ENCODE peak calls at places on chromosomes 3 and 15, in four cellular contexts. One of them, this sample, is unnamed.

GRCh38 chr3:178195824-178196223 is 340.4 kb upstream of the KCNMB2 start:
- DNase-seq in left lung: no peak
- DNase-seq in lower leg skin: no peak
- DNase-seq in AG10803: peak
- DNase-seq in this sample: no peak

GRCh38 chr3:171487382-171487781 is 27.2 kb upstream of the TNIK start:
- DNase-seq in left lung: no peak
- DNase-seq in lower leg skin: no peak
- DNase-seq in AG10803: no peak
- DNase-seq in this sample: no peak

GRCh38 chr15:33844597-33844996 is 123.7 kb upstream of the CHRM5 start:
- DNase-seq in left lung: no peak
- DNase-seq in lower leg skin: no peak
- DNase-seq in AG10803: no peak
- DNase-seq in this sample: no peak

GRCh38 chr15:90315276-90315982 is 36.7 kb upstream of the ZNF774 start:
- DNase-seq in left lung: peak
- DNase-seq in lower leg skin: peak
- DNase-seq in AG10803: peak
- DNase-seq in this sample: no peak

GRCh38 chr3:87309601-87310000 is 33.2 kb upstream of the POU1F1 start:
- DNase-seq in left lung: no peak
- DNase-seq in lower leg skin: no peak
- DNase-seq in AG10803: no peak
- DNase-seq in this sample: no peak

GRCh38 chr3:144708437-144708836 is 736.8 kb downstream of the DIPK2A start:
- DNase-seq in left lung: no peak
- DNase-seq in lower leg skin: no peak
- DNase-seq in AG10803: no peak
- DNase-seq in this sample: no peak

GRCh38 chr3:40317061-40317676 is 7.7 kb downstream of the EIF1B start:
- DNase-seq in left lung: no peak
- DNase-seq in lower leg skin: no peak
- DNase-seq in AG10803: peak
- DNase-seq in this sample: peak

GRCh38 chr15:62469874-62470688 is 305.0 kb upstream of the C2CD4B start:
- DNase-seq in left lung: peak
- DNase-seq in lower leg skin: peak
- DNase-seq in AG10803: peak
- DNase-seq in this sample: no peak

GRCh38 chr15:35019401-35020327 is 31.6 kb upstream of the ZNF770 start:
- DNase-seq in left lung: no peak
- DNase-seq in lower leg skin: no peak
- DNase-seq in AG10803: peak
- DNase-seq in this sample: no peak

GRCh38 chr3:21356402-21356801 is 394.6 kb downstream of the ZNF385D start:
- DNase-seq in left lung: no peak
- DNase-seq in lower leg skin: no peak
- DNase-seq in AG10803: peak
- DNase-seq in this sample: no peak

GRCh38 chr15:91627473-91628309 is 225.8 kb upstream of the SLCO3A1 start:
- DNase-seq in left lung: peak
- DNase-seq in lower leg skin: no peak
- DNase-seq in AG10803: peak
- DNase-seq in this sample: no peak

GRCh38 chr15:80925597-80926059 is 64.0 kb downstream of the MESD start:
- DNase-seq in left lung: no peak
- DNase-seq in lower leg skin: no peak
- DNase-seq in AG10803: no peak
- DNase-seq in this sample: no peak

GRCh38 chr15:80695099-80695910 is at the start of gene ABHD17C:
- DNase-seq in left lung: peak
- DNase-seq in lower leg skin: peak
- DNase-seq in AG10803: peak
- DNase-seq in this sample: peak

GRCh38 chr3:43394071-43394501 is 107.7 kb downstream of the SNRK start:
- DNase-seq in left lung: peak
- DNase-seq in lower leg skin: peak
- DNase-seq in AG10803: peak
- DNase-seq in this sample: no peak

GRCh38 chr3:72567976-72568560 is 280.2 kb downstream of the SHQ1 start:
- DNase-seq in left lung: no peak
- DNase-seq in lower leg skin: no peak
- DNase-seq in AG10803: no peak
- DNase-seq in this sample: no peak

GRCh38 chr3:113730550-113730949 is 15.5 kb downstream of the NAA50 start:
- DNase-seq in left lung: no peak
- DNase-seq in lower leg skin: no peak
- DNase-seq in AG10803: no peak
- DNase-seq in this sample: no peak

GRCh38 chr3:138078096-138078495 is 37.3 kb downstream of the DZIP1L start:
- DNase-seq in left lung: no peak
- DNase-seq in lower leg skin: no peak
- DNase-seq in AG10803: peak
- DNase-seq in this sample: no peak

GRCh38 chr3:123246846-123247245 is 45.1 kb downstream of the SEC22A start:
- DNase-seq in left lung: no peak
- DNase-seq in lower leg skin: no peak
- DNase-seq in AG10803: no peak
- DNase-seq in this sample: no peak

GRCh38 chr3:151281671-151282334 is 3.5 kb upstream of the P2RY14 start:
- DNase-seq in left lung: no peak
- DNase-seq in lower leg skin: no peak
- DNase-seq in AG10803: no peak
- DNase-seq in this sample: no peak

GRCh38 chr3:28247286-28247685 is 5.9 kb downstream of the CMC1 start:
- DNase-seq in left lung: no peak
- DNase-seq in lower leg skin: no peak
- DNase-seq in AG10803: no peak
- DNase-seq in this sample: no peak

GRCh38 chr15:54620916-54621315 is 575.8 kb downstream of the RSL24D1 start:
- DNase-seq in left lung: no peak
- DNase-seq in lower leg skin: no peak
- DNase-seq in AG10803: no peak
- DNase-seq in this sample: no peak

GRCh38 chr15:98712845-98713584 is 64.7 kb downstream of the IGF1R start:
- DNase-seq in left lung: no peak
- DNase-seq in lower leg skin: no peak
- DNase-seq in AG10803: peak
- DNase-seq in this sample: no peak

GRCh38 chr3:81734742-81735141 is 26.7 kb downstream of the GBE1 start:
- DNase-seq in left lung: no peak
- DNase-seq in lower leg skin: no peak
- DNase-seq in AG10803: no peak
- DNase-seq in this sample: no peak

GRCh38 chr3:57142335-57142734 is 22.8 kb downstream of the IL17RD start:
- DNase-seq in left lung: no peak
- DNase-seq in lower leg skin: peak
- DNase-seq in AG10803: no peak
- DNase-seq in this sample: no peak

GRCh38 chr15:79863886-79864285 is 32.9 kb downstream of the MTHFS start:
- DNase-seq in left lung: no peak
- DNase-seq in lower leg skin: no peak
- DNase-seq in AG10803: peak
- DNase-seq in this sample: no peak

GRCh38 chr3:128500556-128500955 is 7.6 kb upstream of the GATA2 start:
- DNase-seq in left lung: no peak
- DNase-seq in lower leg skin: peak
- DNase-seq in AG10803: no peak
- DNase-seq in this sample: no peak

GRCh38 chr3:30007668-30008067 is 598.7 kb upstream of the TGFBR2 start:
- DNase-seq in left lung: no peak
- DNase-seq in lower leg skin: no peak
- DNase-seq in AG10803: no peak
- DNase-seq in this sample: no peak

GRCh38 chr3:182682263-182683229 is 110.8 kb upstream of the ATP11B start:
- DNase-seq in left lung: peak
- DNase-seq in lower leg skin: no peak
- DNase-seq in AG10803: peak
- DNase-seq in this sample: peak

GRCh38 chr3:79361748-79362378 is 405.9 kb downstream of the ROBO1 start:
- DNase-seq in left lung: no peak
- DNase-seq in lower leg skin: no peak
- DNase-seq in AG10803: peak
- DNase-seq in this sample: peak

GRCh38 chr3:185702564-185703225 is 116.6 kb downstream of the SENP2 start:
- DNase-seq in left lung: no peak
- DNase-seq in lower leg skin: no peak
- DNase-seq in AG10803: no peak
- DNase-seq in this sample: no peak